ENCODE peak calls at places on chromosomes 4 and X, in five cellular contexts. One of them, this sample, is unnamed.

GRCh38 chr4:105622269-105622668 is 69.8 kb downstream of the ARHGEF38 start:
- DNase-seq in psoas muscle: no peak
- DNase-seq in mammary epithelial cell: no peak
- DNase-seq in body of pancreas: no peak
- DNase-seq in HCT116: no peak
- DNase-seq in this sample: no peak

GRCh38 chr4:3324093-3324815 is 31.4 kb downstream of the RGS12 start:
- DNase-seq in mammary epithelial cell: no peak
- DNase-seq in body of pancreas: no peak
- DNase-seq in psoas muscle: no peak
- DNase-seq in HCT116: no peak
- DNase-seq in this sample: no peak

GRCh38 chr4:92299152-92299551 is 4.6 kb upstream of the GRID2 start:
- DNase-seq in HCT116: no peak
- DNase-seq in mammary epithelial cell: peak; percentile 4
- DNase-seq in psoas muscle: no peak
- DNase-seq in body of pancreas: no peak
- DNase-seq in this sample: no peak

GRCh38 chr4:106019771-106020170 is 124.5 kb downstream of the NPNT start:
- DNase-seq in HCT116: no peak
- DNase-seq in psoas muscle: no peak
- DNase-seq in mammary epithelial cell: no peak
- DNase-seq in body of pancreas: no peak
- DNase-seq in this sample: no peak

GRCh38 chr4:184893836-184894571 is 68.2 kb upstream of the ACSL1 start:
- DNase-seq in mammary epithelial cell: peak; percentile 3
- DNase-seq in psoas muscle: no peak
- DNase-seq in HCT116: no peak
- DNase-seq in body of pancreas: no peak
- DNase-seq in this sample: no peak

GRCh38 chr4:125085-125820 is 952 bp downstream of the ZNF718 start:
- DNase-seq in HCT116: no peak
- DNase-seq in psoas muscle: peak; percentile 50
- DNase-seq in body of pancreas: peak; percentile 76
- DNase-seq in mammary epithelial cell: peak; percentile 54
- DNase-seq in this sample: peak; percentile 58

GRCh38 chr4:166324321-166324720 is 451.3 kb downstream of the TLL1 start:
- DNase-seq in psoas muscle: no peak
- DNase-seq in body of pancreas: peak; percentile 46
- DNase-seq in mammary epithelial cell: peak; percentile 30
- DNase-seq in HCT116: peak; percentile 37
- DNase-seq in this sample: peak; percentile 22

GRCh38 chr4:26030780-26031179 is 116.8 kb downstream of the SMIM20 start:
- DNase-seq in body of pancreas: no peak
- DNase-seq in psoas muscle: no peak
- DNase-seq in mammary epithelial cell: no peak
- DNase-seq in HCT116: no peak
- DNase-seq in this sample: no peak

GRCh38 chrX:113996781-113997180 is 587.1 kb upstream of the HTR2C start:
- DNase-seq in mammary epithelial cell: no peak
- DNase-seq in psoas muscle: no peak
- DNase-seq in body of pancreas: no peak
- DNase-seq in HCT116: no peak
- DNase-seq in this sample: no peak

GRCh38 chr4:173242466-173243250 is 74.0 kb downstream of the GALNT7 start:
- DNase-seq in body of pancreas: no peak
- DNase-seq in psoas muscle: no peak
- DNase-seq in HCT116: no peak
- DNase-seq in mammary epithelial cell: peak; percentile 19
- DNase-seq in this sample: no peak

GRCh38 chrX:39992300-39992699 is 105.5 kb downstream of the BCOR start:
- DNase-seq in psoas muscle: no peak
- DNase-seq in body of pancreas: no peak
- DNase-seq in HCT116: no peak
- DNase-seq in mammary epithelial cell: no peak
- DNase-seq in this sample: no peak

GRCh38 chr4:73929285-73929684 is 52.5 kb downstream of the PF4 start:
- DNase-seq in body of pancreas: no peak
- DNase-seq in mammary epithelial cell: peak; percentile 88
- DNase-seq in HCT116: no peak
- DNase-seq in psoas muscle: no peak
- DNase-seq in this sample: no peak

GRCh38 chrX:11460347-11460746 is 167.1 kb downstream of the AMELX start:
- DNase-seq in mammary epithelial cell: no peak
- DNase-seq in HCT116: no peak
- DNase-seq in psoas muscle: no peak
- DNase-seq in body of pancreas: no peak
- DNase-seq in this sample: no peak

GRCh38 chr4:32133734-32134133 is 1413.6 kb downstream of the PCDH7 start:
- DNase-seq in psoas muscle: no peak
- DNase-seq in HCT116: no peak
- DNase-seq in body of pancreas: no peak
- DNase-seq in mammary epithelial cell: no peak
- DNase-seq in this sample: no peak

GRCh38 chr4:108466936-108467902 is 153.2 kb upstream of the RPL34 start:
- DNase-seq in body of pancreas: no peak
- DNase-seq in psoas muscle: no peak
- DNase-seq in mammary epithelial cell: peak; percentile 91
- DNase-seq in HCT116: peak; percentile 6
- DNase-seq in this sample: no peak

GRCh38 chr4:56650259-56651070 is 30.6 kb downstream of the HOPX start:
- DNase-seq in HCT116: no peak
- DNase-seq in mammary epithelial cell: no peak
- DNase-seq in body of pancreas: no peak
- DNase-seq in psoas muscle: no peak
- DNase-seq in this sample: no peak

GRCh38 chr4:176758731-176759130 is 34.0 kb downstream of the VEGFC start:
- DNase-seq in body of pancreas: no peak
- DNase-seq in psoas muscle: no peak
- DNase-seq in HCT116: no peak
- DNase-seq in mammary epithelial cell: no peak
- DNase-seq in this sample: no peak

GRCh38 chr4:100113732-100114131 is 76.5 kb downstream of the DDIT4L start:
- DNase-seq in psoas muscle: no peak
- DNase-seq in mammary epithelial cell: no peak
- DNase-seq in body of pancreas: no peak
- DNase-seq in HCT116: no peak
- DNase-seq in this sample: no peak

GRCh38 chr4:113248320-113248719 is 198.9 kb downstream of the ANK2 start:
- DNase-seq in body of pancreas: peak; percentile 24
- DNase-seq in psoas muscle: peak; percentile 48
- DNase-seq in mammary epithelial cell: no peak
- DNase-seq in HCT116: peak; percentile 4
- DNase-seq in this sample: no peak

GRCh38 chr4:71487324-71487677 is 148.5 kb downstream of the SLC4A4 start:
- DNase-seq in psoas muscle: no peak
- DNase-seq in mammary epithelial cell: no peak
- DNase-seq in HCT116: no peak
- DNase-seq in body of pancreas: peak; percentile 36
- DNase-seq in this sample: no peak

GRCh38 chrX:150766351-150767044 is 73.3 kb downstream of the MTMR1 start:
- DNase-seq in psoas muscle: no peak
- DNase-seq in mammary epithelial cell: no peak
- DNase-seq in body of pancreas: no peak
- DNase-seq in HCT116: no peak
- DNase-seq in this sample: no peak

GRCh38 chr4:38313999-38314561 is 349.9 kb upstream of the KLF3 start:
- DNase-seq in mammary epithelial cell: peak; percentile 88
- DNase-seq in psoas muscle: no peak
- DNase-seq in body of pancreas: no peak
- DNase-seq in HCT116: no peak
- DNase-seq in this sample: peak; percentile 89

GRCh38 chr4:138941037-138941436 is 74.5 kb upstream of the NOCT start:
- DNase-seq in body of pancreas: no peak
- DNase-seq in HCT116: no peak
- DNase-seq in mammary epithelial cell: no peak
- DNase-seq in psoas muscle: no peak
- DNase-seq in this sample: no peak

GRCh38 chr4:127643791-127644190 is 11.0 kb downstream of the INTU start:
- DNase-seq in mammary epithelial cell: no peak
- DNase-seq in HCT116: no peak
- DNase-seq in body of pancreas: no peak
- DNase-seq in psoas muscle: no peak
- DNase-seq in this sample: no peak

GRCh38 chr4:94978904-94979303 is 221.1 kb downstream of the BMPR1B start:
- DNase-seq in mammary epithelial cell: peak; percentile 37
- DNase-seq in body of pancreas: no peak
- DNase-seq in HCT116: no peak
- DNase-seq in psoas muscle: no peak
- DNase-seq in this sample: no peak

GRCh38 chr4:52408037-52408436 is 251.1 kb downstream of the USP46 start:
- DNase-seq in HCT116: no peak
- DNase-seq in body of pancreas: no peak
- DNase-seq in mammary epithelial cell: no peak
- DNase-seq in psoas muscle: no peak
- DNase-seq in this sample: no peak

GRCh38 chrX:68718443-68718820 is 71.0 kb downstream of the STARD8 start:
- DNase-seq in body of pancreas: no peak
- DNase-seq in mammary epithelial cell: no peak
- DNase-seq in psoas muscle: peak; percentile 18
- DNase-seq in HCT116: no peak
- DNase-seq in this sample: no peak

GRCh38 chr4:184588893-184589292 is 60.4 kb downstream of the CASP3 start:
- DNase-seq in mammary epithelial cell: no peak
- DNase-seq in body of pancreas: no peak
- DNase-seq in psoas muscle: no peak
- DNase-seq in HCT116: no peak
- DNase-seq in this sample: no peak

GRCh38 chr4:14078311-14078710 is 450.8 kb upstream of the BOD1L1 start:
- DNase-seq in mammary epithelial cell: no peak
- DNase-seq in body of pancreas: no peak
- DNase-seq in psoas muscle: no peak
- DNase-seq in HCT116: no peak
- DNase-seq in this sample: no peak

GRCh38 chrX:23251043-23251442 is 83.6 kb upstream of the PTCHD1 start:
- DNase-seq in HCT116: no peak
- DNase-seq in psoas muscle: no peak
- DNase-seq in mammary epithelial cell: no peak
- DNase-seq in body of pancreas: no peak
- DNase-seq in this sample: no peak

GRCh38 chr4:68304731-68305130 is 45.2 kb downstream of the YTHDC1 start:
- DNase-seq in body of pancreas: no peak
- DNase-seq in psoas muscle: no peak
- DNase-seq in mammary epithelial cell: no peak
- DNase-seq in HCT116: no peak
- DNase-seq in this sample: no peak

GRCh38 chrX:2701600-2701999 is 10.5 kb downstream of the CD99 start:
- DNase-seq in body of pancreas: peak; percentile 20
- DNase-seq in psoas muscle: peak; percentile 67
- DNase-seq in HCT116: no peak
- DNase-seq in mammary epithelial cell: peak; percentile 33
- DNase-seq in this sample: no peak

GRCh38 chrX:2698604-2699003 is 7.5 kb downstream of the CD99 start:
- DNase-seq in HCT116: no peak
- DNase-seq in mammary epithelial cell: no peak
- DNase-seq in psoas muscle: no peak
- DNase-seq in body of pancreas: no peak
- DNase-seq in this sample: no peak

GRCh38 chrX:2699959-2700358 is 8.9 kb downstream of the CD99 start:
- DNase-seq in HCT116: no peak
- DNase-seq in body of pancreas: no peak
- DNase-seq in mammary epithelial cell: no peak
- DNase-seq in psoas muscle: no peak
- DNase-seq in this sample: no peak

GRCh38 chrX:2697741-2698294 is 6.7 kb downstream of the CD99 start:
- DNase-seq in body of pancreas: no peak
- DNase-seq in mammary epithelial cell: no peak
- DNase-seq in HCT116: no peak
- DNase-seq in psoas muscle: no peak
- DNase-seq in this sample: peak; percentile 13

GRCh38 chrX:2700405-2701320 is 9.6 kb downstream of the CD99 start:
- DNase-seq in HCT116: no peak
- DNase-seq in body of pancreas: no peak
- DNase-seq in mammary epithelial cell: no peak
- DNase-seq in psoas muscle: no peak
- DNase-seq in this sample: no peak
- H3K4me1 ChIP-seq in HCT116: peaks cover 29% of the 10 kb centered on the region
- H3K4me1 ChIP-seq in body of pancreas: peaks cover 52% of the 10 kb centered on the region
- H3K4me1 ChIP-seq in mammary epithelial cell: peaks cover 20% of the 10 kb centered on the region
- H3K4me1 ChIP-seq in psoas muscle: peaks cover 66% of the 10 kb centered on the region
- H3K4me1 ChIP-seq in this sample: peaks cover 3% of the 10 kb centered on the region

GRCh38 chr4:89803036-89803435 is 33.9 kb downstream of the SNCA start:
- DNase-seq in HCT116: no peak
- DNase-seq in body of pancreas: no peak
- DNase-seq in psoas muscle: no peak
- DNase-seq in mammary epithelial cell: no peak
- DNase-seq in this sample: no peak

GRCh38 chr4:89800527-89801103 is 36.3 kb downstream of the SNCA start:
- DNase-seq in HCT116: no peak
- DNase-seq in body of pancreas: no peak
- DNase-seq in psoas muscle: no peak
- DNase-seq in mammary epithelial cell: peak; percentile 62
- DNase-seq in this sample: no peak

GRCh38 chr4:89797117-89797516 is 39.8 kb downstream of the SNCA start:
- DNase-seq in psoas muscle: no peak
- DNase-seq in HCT116: no peak
- DNase-seq in body of pancreas: peak; percentile 5
- DNase-seq in mammary epithelial cell: peak; percentile 86
- DNase-seq in this sample: no peak

GRCh38 chr4:89799071-89799470 is 37.9 kb downstream of the SNCA start:
- DNase-seq in mammary epithelial cell: no peak
- DNase-seq in body of pancreas: no peak
- DNase-seq in HCT116: no peak
- DNase-seq in psoas muscle: no peak
- DNase-seq in this sample: no peak

GRCh38 chr4:89800012-89800516 is 36.9 kb downstream of the SNCA start:
- DNase-seq in psoas muscle: no peak
- DNase-seq in HCT116: no peak
- DNase-seq in body of pancreas: no peak
- DNase-seq in mammary epithelial cell: peak; percentile 48
- DNase-seq in this sample: no peak
- H3K27ac ChIP-seq in psoas muscle: no peak overlapping the region
- H3K27ac ChIP-seq in HCT116: no peak overlapping the region
- H3K27ac ChIP-seq in body of pancreas: no peak overlapping the region
- H3K27ac ChIP-seq in mammary epithelial cell: peak overlapping the region; percentile 56
- H3K27ac ChIP-seq in this sample: no peak overlapping the region

GRCh38 chrX:149718757-149719156 is 6.9 kb downstream of the MAGEA11 start:
- DNase-seq in psoas muscle: no peak
- DNase-seq in HCT116: no peak
- DNase-seq in body of pancreas: no peak
- DNase-seq in mammary epithelial cell: no peak
- DNase-seq in this sample: no peak
- H3K36me3 ChIP-seq in psoas muscle: no peaks in the 10 kb centered on the region
- H3K36me3 ChIP-seq in HCT116: no peaks in the 10 kb centered on the region
- H3K36me3 ChIP-seq in body of pancreas: no peaks in the 10 kb centered on the region
- H3K36me3 ChIP-seq in mammary epithelial cell: no peaks in the 10 kb centered on the region
- H3K36me3 ChIP-seq in this sample: no peaks in the 10 kb centered on the region

DNA sequence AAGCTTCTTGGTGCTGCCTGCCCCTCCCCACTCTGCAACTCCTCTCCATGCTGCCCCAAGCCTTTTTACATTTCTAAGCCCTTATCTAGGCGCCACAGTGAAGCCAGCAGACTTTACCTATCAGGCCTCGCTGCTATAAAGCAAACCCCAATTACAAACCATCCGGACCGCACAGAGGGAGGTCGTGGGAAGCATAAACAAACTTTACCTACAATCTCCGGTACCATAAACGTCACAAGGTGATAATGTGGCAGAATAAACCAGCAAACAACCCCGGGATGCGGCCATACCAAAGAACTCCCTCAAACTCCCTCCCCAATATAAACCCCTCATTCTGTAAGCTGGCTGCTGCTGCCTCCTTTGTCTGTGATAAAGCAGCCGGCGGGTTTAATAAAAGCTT is 54.0 kb upstream of the ZCCHC13 start:
- DNase-seq in HCT116: no peak
- DNase-seq in body of pancreas: no peak
- DNase-seq in mammary epithelial cell: no peak
- DNase-seq in psoas muscle: no peak
- DNase-seq in this sample: peak; percentile 29
- H3K4me1 ChIP-seq in HCT116: peaks cover 54% of the 10 kb centered on the region
- H3K4me1 ChIP-seq in body of pancreas: no peaks in the 10 kb centered on the region
- H3K4me1 ChIP-seq in mammary epithelial cell: peaks cover 22% of the 10 kb centered on the region
- H3K4me1 ChIP-seq in psoas muscle: no peaks in the 10 kb centered on the region
- H3K4me1 ChIP-seq in this sample: no peaks in the 10 kb centered on the region